ENCODE peak calls at places on chromosomes 13 and 19, in nine cellular contexts. D, X, T, W, L, F, J, E and G are unnamed samples.

GRCh38 chr13:26508885-26509284 is 48.6 kb upstream of the WASF3 start:
- DNase-seq in X (no peak), T (peak; percentile 33), W (no peak), L (peak; percentile 86), J (peak; percentile 79), D (no peak), F (no peak), E (peak; percentile 41), G (no peak)

GRCh38 chr19:6086081-6086858 is 24.0 kb downstream of the RFX2 start:
- DNase-seq in W (no peak), J (no peak), D (no peak), F (no peak), X (no peak), L (peak; percentile 63), T (no peak), E (no peak), G (no peak)

GRCh38 chr19:35249146-35249847 is 495 bp downstream of the LSR start:
- DNase-seq in X (no peak), F (no peak), E (peak; percentile 53), D (peak; percentile 58), J (no peak), T (no peak), W (no peak), L (no peak), G (peak; percentile 55)

GRCh38 chr19:15317392-15318011 is 14.8 kb downstream of the BRD4 start:
- DNase-seq in T (no peak), J (no peak), X (no peak), D (no peak), L (peak; percentile 17), E (no peak), W (no peak), F (no peak), G (no peak)

GRCh38 chr13:47549219-47549752 is 451.8 kb downstream of the SUCLA2 start:
- DNase-seq in D (no peak), E (no peak), J (no peak), W (no peak), X (no peak), F (peak; percentile 12), T (no peak), L (peak; percentile 44), G (no peak)

GRCh38 chr19:38932425-38933179 is 1.9 kb downstream of the MRPS12 start:
- DNase-seq in L (peak; percentile 47), F (peak; percentile 6), W (no peak), X (no peak), J (no peak), E (no peak), D (peak; percentile 54), T (no peak), G (peak; percentile 32)

GRCh38 chr19:50567052-50567841 is 988 bp downstream of the LRRC4B start:
- DNase-seq in J (no peak), D (no peak), F (no peak), W (no peak), L (no peak), E (no peak), X (no peak), T (no peak), G (no peak)

GRCh38 chr19:30123109-30123508 is 181.1 kb downstream of the URI1 start:
- DNase-seq in F (no peak), T (no peak), L (no peak), E (no peak), W (no peak), D (no peak), J (no peak), X (no peak), G (no peak)

GRCh38 chr13:110950819-110951570 is 36.1 kb upstream of the ANKRD10 start:
- DNase-seq in F (no peak), X (no peak), D (no peak), L (no peak), J (no peak), T (no peak), W (no peak), E (no peak), G (no peak)

GRCh38 chr13:31001647-31002046 is 69.2 kb downstream of the TEX26 start:
- DNase-seq in J (no peak), W (no peak), D (no peak), T (no peak), E (no peak), X (no peak), F (no peak), L (no peak), G (no peak)